ENCODE peak calls at places on chromosomes 16 and 17, in six cellular contexts. G is H9, O is neuronal stem cell, H is IMR-90, W is mesenchymal stem cell, F is H1. C is an unnamed sample.

GRCh38 chr16:79997257-79997656 is 396.7 kb upstream of the MAF start:
- DNase-seq in O (no peak), W (peak; percentile 15), F (peak; percentile 60), H (peak; percentile 26), G (peak; percentile 37), C (peak; percentile 39)

GRCh38 chr17:8332688-8333087 is 7.0 kb upstream of the ODF4 start:
- DNase-seq in W (no peak), G (no peak), H (no peak), O (no peak), F (no peak), C (peak; percentile 38)

GRCh38 chr17:19812407-19812806 is 55.3 kb downstream of the ULK2 start:
- DNase-seq in G (no peak), O (no peak), W (peak; percentile 7), F (no peak), H (peak; percentile 10), C (no peak)

GRCh38 chr16:11143741-11144035 is 112.3 kb downstream of the SOCS1 start:
- DNase-seq in G (no peak), W (no peak), O (no peak), F (no peak), H (no peak), C (no peak)

GRCh38 chr16:11955713-11956123 is 9.3 kb upstream of the TNFRSF17 start:
- DNase-seq in H (peak; percentile 98), F (no peak), O (no peak), W (peak; percentile 97), G (no peak), C (peak; percentile 94)

GRCh38 chr17:82348866-82349265 is 10.2 kb upstream of the TEX19 start:
- DNase-seq in W (no peak), O (no peak), G (no peak), F (no peak), H (no peak), C (no peak)

GRCh38 chr17:28335201-28335958 is at the start of the genes IFT20 and TNFAIP1:
- DNase-seq in O (peak; percentile 99), H (peak; percentile 100), F (peak; percentile 94), G (peak; percentile 100), W (peak; percentile 100), C (peak; percentile 100)

GRCh38 chr17:72852267-72852945 is 240.1 kb downstream of the SLC39A11 start:
- DNase-seq in O (no peak), F (no peak), H (peak; percentile 64), G (no peak), W (peak; percentile 5), C (no peak)

GRCh38 chr17:70636517-70637133 is 467.3 kb downstream of the KCNJ2 start:
- DNase-seq in O (peak; percentile 40), G (no peak), W (peak; percentile 58), F (no peak), H (peak; percentile 46), C (peak; percentile 78)

GRCh38 chr17:40121191-40121885 is 433 bp upstream of the MSL1 start:
- DNase-seq in H (peak; percentile 49), O (no peak), G (peak; percentile 46), W (peak; percentile 66), F (no peak), C (no peak)

GRCh38 chr16:14011846-14012245 is 59.3 kb upstream of the MRTFB start:
- DNase-seq in G (no peak), O (no peak), W (no peak), F (no peak), H (no peak), C (no peak)

DNA sequence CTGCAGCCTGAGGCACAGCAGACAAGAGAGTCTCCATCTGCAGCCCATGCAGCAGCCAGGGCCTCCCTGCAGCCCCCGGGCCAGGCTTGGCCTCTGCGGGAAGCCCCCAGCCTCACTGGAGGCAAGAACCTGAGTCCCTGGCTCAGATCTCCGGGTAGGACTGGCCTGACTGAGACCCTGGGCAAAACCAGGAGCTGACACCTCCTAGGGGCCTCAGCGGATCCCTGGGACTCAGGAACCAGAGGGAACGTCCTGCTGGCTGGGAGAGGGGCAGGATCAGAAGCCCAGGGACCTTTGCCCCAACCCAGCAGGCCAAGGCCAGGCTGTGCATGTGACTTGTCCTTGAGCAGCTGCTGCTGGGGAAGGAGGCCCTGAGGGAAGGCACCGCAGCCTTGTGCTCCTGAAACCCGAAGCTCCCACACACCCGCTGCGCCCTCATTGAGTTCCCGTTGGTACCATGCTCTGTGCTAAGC is 1.7 kb upstream of the PRSS21 start:
- DNase-seq in H (no peak), F (no peak), O (no peak), W (no peak), G (no peak), C (no peak)
- H3K14ac ChIP-seq in H (no peak overlapping the region), F (no peak overlapping the region), O (no peak overlapping the region), W (no peak overlapping the region), G (no peak overlapping the region), C (no peak overlapping the region)

DNA sequence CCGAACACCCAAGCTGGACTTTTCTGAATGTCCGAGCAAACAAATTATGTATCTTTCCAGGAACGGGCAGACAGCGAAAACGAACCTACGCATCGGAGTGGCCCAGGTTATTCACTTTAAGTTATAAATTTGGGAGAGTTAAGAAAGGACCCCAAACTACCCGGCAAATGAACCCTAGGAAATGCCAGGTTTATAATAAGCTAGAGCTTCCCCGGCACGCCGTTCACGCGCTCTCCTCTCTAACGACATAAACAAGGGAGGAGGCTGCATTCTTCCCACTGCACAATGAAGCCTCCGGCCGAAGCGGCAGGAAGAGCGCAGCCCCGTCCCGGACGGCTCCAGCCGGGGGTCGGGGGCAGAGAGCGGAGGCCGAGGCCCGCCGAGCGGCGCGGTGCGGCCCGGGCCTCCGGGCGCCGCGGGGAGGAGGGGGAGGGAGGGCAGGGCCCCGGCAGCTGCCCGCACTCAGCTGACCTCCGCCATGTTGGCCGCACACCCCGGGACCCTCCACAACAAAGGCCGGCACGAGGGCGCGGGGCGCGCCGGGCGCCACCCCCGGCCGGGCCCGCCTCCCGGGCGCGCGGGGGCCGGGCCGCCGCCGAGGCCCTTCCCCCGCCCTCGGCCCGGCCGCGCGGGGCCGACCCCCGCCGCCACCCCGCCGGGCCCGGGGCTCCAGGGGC is 770 bp downstream of the SIAH1 start:
- DNase-seq in F (peak; percentile 67), H (peak; percentile 40), G (peak; percentile 69), O (peak; percentile 62), W (peak; percentile 62), C (peak; percentile 30)
- H4K8ac ChIP-seq in F (peak overlapping the region; percentile 100), H (peak overlapping the region; percentile 15), G (no peak overlapping the region), O (no peak overlapping the region), W (peak overlapping the region; percentile 99), C (peak overlapping the region; percentile 98)

DNA sequence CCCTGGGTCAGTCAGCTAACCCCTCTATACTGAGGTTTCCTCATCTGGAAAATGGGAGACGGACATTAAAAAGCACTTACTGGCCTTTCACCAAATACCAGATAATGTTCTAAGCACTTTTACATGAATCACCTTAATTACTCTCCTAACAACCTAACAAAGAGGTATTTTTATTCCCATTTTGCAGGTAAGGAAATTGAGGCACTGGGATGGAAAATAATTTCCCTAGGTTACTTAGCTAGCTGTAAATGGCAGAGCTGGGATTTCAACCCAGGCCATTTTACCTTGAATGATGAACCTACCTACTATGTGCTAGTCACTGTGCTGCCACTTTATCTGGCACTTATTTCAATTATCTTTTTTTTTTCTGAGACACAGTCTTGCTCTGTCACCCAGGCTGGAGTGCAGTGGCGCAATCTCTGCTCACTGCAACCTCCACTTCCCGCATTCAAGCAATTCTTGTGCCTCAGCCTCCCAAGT is 3.7 kb downstream of the KIF22 start:
- DNase-seq in F (no peak), H (no peak), G (no peak), W (no peak), O (no peak), C (no peak)
- H3K14ac ChIP-seq in F (no peak overlapping the region), H (no peak overlapping the region), G (no peak overlapping the region), W (no peak overlapping the region), O (no peak overlapping the region), C (no peak overlapping the region)

DNA sequence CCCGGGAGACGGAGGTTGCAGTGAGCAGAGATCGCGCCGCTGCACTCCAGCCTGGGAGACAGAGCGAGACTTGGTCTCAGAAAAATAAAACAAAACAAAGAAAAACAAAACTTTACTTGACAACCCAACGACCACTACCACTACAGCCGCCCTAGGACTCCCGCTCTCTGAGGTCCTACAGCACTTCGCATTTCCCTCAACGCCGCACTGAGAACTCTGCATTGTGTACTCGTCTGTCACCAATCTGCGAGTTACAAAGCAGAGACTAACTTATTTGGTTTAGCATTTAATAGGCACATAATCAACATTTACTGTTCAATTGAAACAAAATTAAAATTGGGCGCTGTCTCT is 479 bp upstream of the ZNF207 start:
- DNase-seq in F (no peak), G (no peak), W (no peak), H (no peak), O (no peak), C (peak; percentile 57)
- H4K8ac ChIP-seq in F (peak overlapping the region; percentile 93), G (no peak overlapping the region), W (peak overlapping the region; percentile 84), H (peak overlapping the region; percentile 44), O (no peak overlapping the region), C (peak overlapping the region; percentile 90)

GRCh38 chr16:84518804-84519341 is 14.4 kb upstream of the MEAK7 start:
- DNase-seq in O (no peak), F (no peak), H (no peak), G (no peak), W (no peak), C (peak; percentile 73)

GRCh38 chr16:84524346-84524920 is 20.0 kb upstream of the MEAK7 start:
- DNase-seq in F (no peak), G (no peak), O (no peak), W (no peak), H (no peak), C (no peak)

GRCh38 chr16:84519855-84520254 is 15.4 kb upstream of the MEAK7 start:
- DNase-seq in H (no peak), F (no peak), W (no peak), G (no peak), O (no peak), C (no peak)

GRCh38 chr16:84517366-84517765 is 12.9 kb upstream of the MEAK7 start:
- DNase-seq in G (no peak), W (no peak), H (no peak), O (no peak), F (no peak), C (peak; percentile 92)

GRCh38 chr16:84520778-84521770 is 16.6 kb upstream of the MEAK7 start:
- DNase-seq in G (no peak), F (no peak), H (no peak), O (no peak), W (no peak), C (no peak)
- H3K14ac ChIP-seq in G (no peak overlapping the region), F (no peak overlapping the region), H (peak overlapping the region; percentile 0), O (no peak overlapping the region), W (no peak overlapping the region), C (no peak overlapping the region)

GRCh38 chr16:70428178-70428998 is 10.5 kb downstream of the ST3GAL2 start:
- DNase-seq in F (peak; percentile 68), W (peak; percentile 98), G (peak; percentile 75), O (no peak), H (peak; percentile 97), C (peak; percentile 94)

GRCh38 chr16:70432800-70433455 is 6.0 kb downstream of the ST3GAL2 start:
- DNase-seq in O (no peak), F (no peak), G (no peak), H (no peak), W (peak; percentile 61), C (peak; percentile 26)

GRCh38 chr16:70429888-70430666 is 8.8 kb downstream of the ST3GAL2 start:
- DNase-seq in W (no peak), H (no peak), O (no peak), F (no peak), G (no peak), C (peak; percentile 21)

GRCh38 chr16:70432304-70432799 is 6.5 kb downstream of the ST3GAL2 start:
- DNase-seq in F (no peak), G (no peak), H (no peak), W (peak; percentile 39), O (no peak), C (peak; percentile 22)

GRCh38 chr16:70430667-70431536 is 8.0 kb downstream of the ST3GAL2 start:
- DNase-seq in H (peak; percentile 24), G (peak; percentile 69), W (peak; percentile 55), O (no peak), F (no peak), C (peak; percentile 54)
- H4K8ac ChIP-seq in H (peak overlapping the region; percentile 52), G (no peak overlapping the region), W (peak overlapping the region; percentile 92), O (no peak overlapping the region), F (peak overlapping the region; percentile 83), C (peak overlapping the region; percentile 55)